ENCODE peak calls at places on chromosomes 7 and 10, in ten cellular contexts. G is SJSA1; C is AG09319; O is Caki2; J is activated CD8-positive, alpha-beta T cell treated with anti-CD3 and anti-CD28 coated beads for 36 hours; F is NCI-H2107; H is effector memory CD8-positive, alpha-beta T cell; B is chondrocyte; X is Panc1; R is CD8-positive, alpha-beta T cell. I is an unnamed sample.

GRCh38 chr10:43196981-43197833 is 59.0 kb downstream of the CSGALNACT2 start:
- DNase-seq in G (no peak), C (no peak), O (no peak), J (no peak), F (no peak), H (no peak), B (peak), X (no peak), R (no peak), I (no peak)

GRCh38 chr7:130419652-130420051 is 21.2 kb downstream of the CEP41 start:
- DNase-seq in G (no peak), C (no peak), O (no peak), J (peak), F (no peak), H (no peak), B (no peak), X (no peak), R (no peak), I (no peak)

GRCh38 chr7:143279186-143280098 is 5.3 kb upstream of the TMEM139 start:
- DNase-seq in G (peak), C (peak), O (peak), J (no peak), F (no peak), H (no peak), B (no peak), X (no peak), R (no peak), I (no peak)

GRCh38 chr7:12685550-12685949 is 1.9 kb upstream of the ARL4A start:
- DNase-seq in G (no peak), C (no peak), O (peak), J (peak), F (no peak), H (peak), B (no peak), X (no peak), R (peak), I (peak)

GRCh38 chr10:42783181-42783549 is 570 bp downstream of the BMS1 start:
- DNase-seq in G (no peak), C (peak), O (no peak), J (peak), F (no peak), H (no peak), B (no peak), X (no peak), R (peak), I (no peak)

GRCh38 chr7:92615861-92616260 is 25.7 kb upstream of the FAM133B start:
- DNase-seq in G (no peak), C (no peak), O (no peak), J (no peak), F (no peak), H (no peak), B (no peak), X (no peak), R (no peak), I (no peak)

GRCh38 chr10:60611291-60611747 is 167.0 kb upstream of the CDK1 start:
- DNase-seq in G (peak), C (no peak), O (peak), J (peak), F (no peak), H (no peak), B (no peak), X (peak), R (no peak), I (no peak)

GRCh38 chr7:135853499-135853898 is 104.9 kb upstream of the FAM180A start:
- DNase-seq in G (no peak), C (no peak), O (peak), J (no peak), F (no peak), H (no peak), B (no peak), X (no peak), R (no peak), I (no peak)

GRCh38 chr10:659710-660141 is 29.7 kb downstream of the DIP2C start:
- DNase-seq in G (peak), C (peak), O (no peak), J (no peak), F (no peak), H (no peak), B (no peak), X (no peak), R (no peak), I (no peak)

GRCh38 chr7:23470290-23471089 is at the start of gene IGF2BP3:
- DNase-seq in G (peak), C (peak), O (peak), J (peak), F (no peak), H (no peak), B (no peak), X (peak), R (no peak), I (no peak)

GRCh38 chr10:48550071-48550691 is 54.7 kb downstream of the ARHGAP22 start:
- DNase-seq in G (no peak), C (no peak), O (no peak), J (no peak), F (no peak), H (no peak), B (no peak), X (no peak), R (no peak), I (no peak)

GRCh38 chr10:74810087-74810486 is 16.3 kb upstream of the KAT6B start:
- DNase-seq in G (no peak), C (no peak), O (no peak), J (no peak), F (no peak), H (no peak), B (no peak), X (no peak), R (no peak), I (no peak)

I was measured in CD4-positive, alpha-beta T cell.